ENCODE peak calls at places on chromosome 11, in five cellular contexts. N is K562, F is astrocyte, J is IMR-90, V is PC-3. G is an unnamed sample.

GRCh38 chr11:17164361-17165246 is 43.2 kb downstream of the PIK3C2A start:
- DNase-seq in N (no peak), F (no peak), J (peak; percentile 15), V (no peak), G (no peak)

GRCh38 chr11:1402776-1403620 is 13.3 kb downstream of the BRSK2 start:
- DNase-seq in N (no peak), F (no peak), J (no peak), V (no peak), G (no peak)

GRCh38 chr11:12674936-12675696 is 895 bp downstream of the TEAD1 start:
- DNase-seq in N (peak; percentile 57), F (no peak), J (no peak), V (no peak), G (no peak)

GRCh38 chr11:8767466-8768142 is 85.0 kb downstream of the RPL27A start:
- DNase-seq in N (no peak), F (peak; percentile 84), J (no peak), V (peak; percentile 26), G (no peak)

GRCh38 chr11:76153609-76153949 is 52.7 kb downstream of the WNT11 start:
- DNase-seq in N (no peak), F (no peak), J (peak; percentile 40), V (peak; percentile 88), G (no peak)

GRCh38 chr11:64711138-64711943 is 11.7 kb downstream of the NRXN2 start:
- DNase-seq in N (peak; percentile 41), F (no peak), J (no peak), V (no peak), G (no peak)

GRCh38 chr11:126716456-126717083 is 284.0 kb downstream of the KIRREL3 start:
- DNase-seq in N (peak; percentile 48), F (peak; percentile 19), J (peak; percentile 43), V (peak; percentile 48), G (peak; percentile 51)

GRCh38 chr11:34531663-34532062 is 18.1 kb upstream of the ELF5 start:
- DNase-seq in N (no peak), F (no peak), J (no peak), V (peak; percentile 15), G (no peak)

GRCh38 chr11:118417801-118418200 is 16.4 kb downstream of the ATP5MG start:
- DNase-seq in N (no peak), F (no peak), J (no peak), V (peak; percentile 77), G (no peak)

GRCh38 chr11:69280451-69280850 is 13.5 kb upstream of the MYEOV start:
- DNase-seq in N (no peak), F (peak; percentile 94), J (peak; percentile 27), V (peak; percentile 85), G (no peak)

GRCh38 chr11:86940122-86940777 is 14.9 kb downstream of the FZD4 start:
- DNase-seq in N (peak; percentile 31), F (peak; percentile 85), J (peak; percentile 83), V (peak; percentile 76), G (no peak)

GRCh38 chr11:86938203-86938899 is 16.8 kb downstream of the FZD4 start:
- DNase-seq in N (peak; percentile 55), F (no peak), J (no peak), V (no peak), G (no peak)

GRCh38 chr11:86941077-86941870 is 13.9 kb downstream of the FZD4 start:
- DNase-seq in N (no peak), F (no peak), J (peak; percentile 25), V (no peak), G (no peak)

GRCh38 chr11:86941871-86942208 is 13.4 kb downstream of the FZD4 start:
- DNase-seq in N (no peak), F (no peak), J (no peak), V (peak; percentile 28), G (no peak)

GRCh38 chr11:86938900-86939880 is 16.0 kb downstream of the FZD4 start:
- DNase-seq in N (peak; percentile 43), F (no peak), J (peak; percentile 68), V (peak; percentile 83), G (no peak)
- H3K9ac ChIP-seq in N (no peak overlapping the region), F (peak overlapping the region; percentile 43), J (peak overlapping the region; percentile 38), V (peak overlapping the region; percentile 67), G (no peak overlapping the region)

GRCh38 chr11:59962103-59962474 is 1.7 kb upstream of the OOSP4A start:
- DNase-seq in N (no peak), F (no peak), J (no peak), V (no peak), G (peak; percentile 32)
- TF ChIP-seq CTCF in N (no peak), F (no peak), J (no peak), V (no peak), G (no peak)

GRCh38 chr11:14974723-14975587 is 2.8 kb upstream of the CALCA start:
- DNase-seq in N (peak; percentile 41), F (peak; percentile 11), J (peak; percentile 20), V (peak; percentile 47), G (peak; percentile 55)
- H3K9ac ChIP-seq in N (no peak overlapping the region), F (no peak overlapping the region), J (no peak overlapping the region), V (no peak overlapping the region), G (no peak overlapping the region)

DNA sequence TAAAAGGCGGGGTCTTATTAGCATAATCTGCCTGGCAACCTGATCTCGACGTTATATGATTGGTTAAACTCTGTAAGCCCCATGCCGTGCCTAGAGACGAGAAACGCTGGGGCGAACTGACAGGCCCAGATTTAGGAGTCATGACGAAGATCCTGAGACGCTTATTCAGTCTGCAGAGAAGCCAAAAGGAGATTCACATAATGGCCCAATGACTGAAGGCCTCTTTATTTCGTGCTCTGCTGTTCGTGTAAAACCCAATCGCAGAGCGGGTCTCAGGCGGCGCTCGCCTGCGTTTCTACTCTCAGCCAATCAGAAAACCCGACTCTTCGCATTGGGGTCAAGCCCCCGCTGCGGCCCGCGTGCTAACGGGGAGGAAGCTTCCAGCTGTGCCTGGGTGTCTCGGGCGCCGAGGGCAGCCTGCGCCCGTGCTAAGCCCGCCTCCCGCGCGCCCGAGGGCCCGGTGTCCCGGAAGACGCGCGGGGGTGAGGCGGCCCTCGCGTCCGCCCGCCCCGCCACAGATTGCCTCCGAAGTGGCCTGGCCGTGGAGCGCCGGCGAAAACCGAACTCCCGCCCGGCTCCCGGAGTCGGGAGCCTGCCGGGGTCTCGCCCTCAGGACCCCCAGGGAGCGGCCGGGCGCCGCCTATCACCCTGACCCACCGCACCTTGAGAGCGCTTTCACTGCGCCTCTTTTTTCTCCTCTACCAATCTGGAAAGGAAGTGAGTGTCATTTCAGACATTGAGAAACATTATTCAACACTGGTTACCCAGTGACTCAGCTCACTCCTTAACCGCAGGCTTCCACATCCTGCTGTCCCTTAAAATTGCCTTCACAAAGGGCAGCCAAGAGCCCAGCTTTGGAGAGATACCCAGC is 446 bp upstream of the PRDM10 start:
- DNase-seq in N (peak; percentile 97), F (peak; percentile 96), J (peak; percentile 98), V (peak; percentile 99), G (peak; percentile 96)
- TF ChIP-seq CTCF in N (no peak), F (no peak), J (no peak), V (peak; percentile 7), G (no peak)

GRCh38 chr11:3944198-3944597 is 88.7 kb downstream of the STIM1 start:
- DNase-seq in N (no peak), F (peak; percentile 38), J (no peak), V (no peak), G (no peak)

GRCh38 chr11:3946445-3947017 is 91.1 kb downstream of the STIM1 start:
- DNase-seq in N (no peak), F (no peak), J (no peak), V (no peak), G (no peak)

GRCh38 chr11:3950996-3951662 is 95.7 kb downstream of the STIM1 start:
- DNase-seq in N (no peak), F (peak; percentile 65), J (peak; percentile 81), V (no peak), G (no peak)

GRCh38 chr11:3949132-3949531 is 93.7 kb downstream of the STIM1 start:
- DNase-seq in N (no peak), F (no peak), J (no peak), V (no peak), G (no peak)

DNA sequence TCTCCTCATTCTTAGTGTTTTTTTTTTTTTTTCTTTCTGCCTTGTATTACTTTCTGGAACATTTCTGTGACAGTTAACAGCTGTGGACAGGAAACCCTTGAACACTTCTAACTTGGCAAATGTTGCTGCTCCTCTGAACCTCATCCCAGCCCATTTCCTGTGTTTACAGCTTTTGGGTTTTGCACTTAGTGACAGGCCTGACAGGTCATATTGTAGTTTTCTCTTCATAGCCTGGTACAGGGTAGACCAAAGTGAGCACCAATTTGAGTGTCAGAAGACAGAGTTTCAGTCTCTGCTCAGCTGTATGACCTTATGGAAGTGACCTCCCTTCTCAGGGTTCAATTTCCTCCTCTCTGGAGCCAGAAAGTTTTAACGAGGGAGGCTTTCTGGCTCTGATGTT is 91.6 kb downstream of the STIM1 start:
- DNase-seq in N (no peak), F (peak; percentile 62), J (peak; percentile 67), V (no peak), G (peak; percentile 41)
- H3K9ac ChIP-seq in N (no peak overlapping the region), F (no peak overlapping the region), J (no peak overlapping the region), V (no peak overlapping the region), G (no peak overlapping the region)